ENCODE peak calls at places on chromosomes 13 and 19, in seven cellular contexts. O is H9, D is HAP-1, R is psoas muscle, W is PC-9, T is cardiac muscle cell, Q is tibial artery. S is an unnamed sample.

GRCh38 chr19:41940443-41941409 is 12.5 kb upstream of the ERFL start:
- DNase-seq in O (no peak), D (no peak), R (no peak), W (no peak), T (no peak), Q (no peak), S (no peak)

GRCh38 chr13:20984879-20985278 is 76.5 kb downstream of the LATS2 start:
- DNase-seq in O (no peak), D (no peak), R (no peak), W (no peak), T (no peak), Q (no peak), S (no peak)

GRCh38 chr13:74870865-74871264 is 611.1 kb downstream of the TBC1D4 start:
- DNase-seq in O (no peak), D (no peak), R (no peak), W (no peak), T (no peak), Q (no peak), S (no peak)

GRCh38 chr19:40799558-40800338 is 757 bp downstream of the EGLN2 start:
- DNase-seq in O (no peak), D (peak; percentile 58), R (peak; percentile 60), W (peak; percentile 28), T (peak; percentile 60), Q (no peak), S (peak; percentile 70)

GRCh38 chr13:66635526-66635925 is 594.6 kb downstream of the PCDH9 start:
- DNase-seq in O (no peak), D (no peak), R (no peak), W (peak; percentile 0), T (no peak), Q (no peak), S (no peak)

GRCh38 chr13:51793570-51794273 is 10.2 kb downstream of the DHRS12 start:
- DNase-seq in O (no peak), D (no peak), R (no peak), W (peak; percentile 61), T (no peak), Q (no peak), S (no peak)

GRCh38 chr13:70249332-70250064 is 141.2 kb upstream of the KLHL1 start:
- DNase-seq in O (peak; percentile 35), D (no peak), R (no peak), W (peak; percentile 23), T (no peak), Q (no peak), S (no peak)

GRCh38 chr19:55882626-55883025 is 46.3 kb downstream of the NLRP4 start:
- DNase-seq in O (no peak), D (no peak), R (no peak), W (no peak), T (no peak), Q (no peak), S (no peak)

GRCh38 chr13:20939662-20940061 is 37.1 kb upstream of the XPO4 start:
- DNase-seq in O (no peak), D (no peak), R (peak; percentile 24), W (no peak), T (no peak), Q (no peak), S (peak; percentile 24)

GRCh38 chr19:15453091-15453498 is 3.3 kb upstream of the WIZ start:
- DNase-seq in O (peak; percentile 56), D (no peak), R (no peak), W (no peak), T (peak; percentile 14), Q (no peak), S (no peak)

GRCh38 chr19:55452381-55453325 is 8.8 kb downstream of the ISOC2 start:
- DNase-seq in O (peak; percentile 93), D (peak; percentile 84), R (peak; percentile 76), W (no peak), T (peak; percentile 91), Q (peak; percentile 42), S (peak; percentile 66)

GRCh38 chr19:35939307-35940077 is 3.3 kb downstream of the LRFN3 start:
- DNase-seq in O (no peak), D (no peak), R (no peak), W (no peak), T (no peak), Q (no peak), S (no peak)

GRCh38 chr19:13055213-13056051 is 47.2 kb downstream of the LYL1 start:
- DNase-seq in O (peak; percentile 67), D (no peak), R (peak; percentile 86), W (peak; percentile 66), T (no peak), Q (peak; percentile 86), S (peak; percentile 84)

GRCh38 chr13:54607421-54607820 is 1578.8 kb downstream of the OLFM4 start:
- DNase-seq in O (no peak), D (no peak), R (no peak), W (no peak), T (no peak), Q (no peak), S (no peak)

GRCh38 chr19:16000024-16000687 is 51.3 kb downstream of the OR10H4 start:
- DNase-seq in O (no peak), D (no peak), R (no peak), W (no peak), T (no peak), Q (no peak), S (no peak)

GRCh38 chr19:3034845-3035541 is 5.9 kb upstream of the TLE2 start:
- DNase-seq in O (no peak), D (no peak), R (peak; percentile 37), W (peak; percentile 24), T (peak; percentile 37), Q (no peak), S (no peak)

GRCh38 chr19:13022111-13022858 is 27.0 kb downstream of the NFIX start:
- DNase-seq in O (no peak), D (no peak), R (peak; percentile 63), W (no peak), T (no peak), Q (peak; percentile 67), S (peak; percentile 45)

GRCh38 chr19:7970716-7971448 is 27.4 kb upstream of the TIMM44 start:
- DNase-seq in O (peak; percentile 84), D (peak; percentile 73), R (no peak), W (peak; percentile 46), T (peak; percentile 71), Q (no peak), S (no peak)

GRCh38 chr19:7868326-7868670 is 5.9 kb downstream of the PRR36 start:
- DNase-seq in O (peak; percentile 81), D (peak; percentile 81), R (no peak), W (no peak), T (no peak), Q (no peak), S (no peak)

GRCh38 chr19:38670921-38671398 is 23.5 kb downstream of the ACTN4 start:
- DNase-seq in O (no peak), D (no peak), R (no peak), W (no peak), T (peak; percentile 59), Q (no peak), S (no peak)

GRCh38 chr19:44745386-44745831 is 3.1 kb upstream of the BCL3 start:
- DNase-seq in O (peak; percentile 62), D (peak; percentile 60), R (peak; percentile 85), W (peak; percentile 55), T (no peak), Q (peak; percentile 78), S (peak; percentile 86)

GRCh38 chr19:30638889-30639288 is 266.7 kb downstream of the ZNF536 start:
- DNase-seq in O (no peak), D (no peak), R (no peak), W (no peak), T (no peak), Q (no peak), S (no peak)
- H3K4me1 ChIP-seq in O (no peaks in the 10 kb centered on the region), D (no peaks in the 10 kb centered on the region), R (no peaks in the 10 kb centered on the region), W (no peaks in the 10 kb centered on the region), T (no peaks in the 10 kb centered on the region), Q (no peaks in the 10 kb centered on the region), S (no peaks in the 10 kb centered on the region)

GRCh38 chr13:44575035-44575434 is 1.1 kb downstream of the TSC22D1 start:
- DNase-seq in O (no peak), D (no peak), R (no peak), W (no peak), T (no peak), Q (no peak), S (no peak)
- H3K4me1 ChIP-seq in O (peaks cover 6% of the 10 kb centered on the region), D (peaks cover 50% of the 10 kb centered on the region), R (peaks cover 30% of the 10 kb centered on the region), W (peaks cover 46% of the 10 kb centered on the region), T (peaks cover 43% of the 10 kb centered on the region), Q (peaks cover 34% of the 10 kb centered on the region), S (peaks cover 76% of the 10 kb centered on the region)

DNA sequence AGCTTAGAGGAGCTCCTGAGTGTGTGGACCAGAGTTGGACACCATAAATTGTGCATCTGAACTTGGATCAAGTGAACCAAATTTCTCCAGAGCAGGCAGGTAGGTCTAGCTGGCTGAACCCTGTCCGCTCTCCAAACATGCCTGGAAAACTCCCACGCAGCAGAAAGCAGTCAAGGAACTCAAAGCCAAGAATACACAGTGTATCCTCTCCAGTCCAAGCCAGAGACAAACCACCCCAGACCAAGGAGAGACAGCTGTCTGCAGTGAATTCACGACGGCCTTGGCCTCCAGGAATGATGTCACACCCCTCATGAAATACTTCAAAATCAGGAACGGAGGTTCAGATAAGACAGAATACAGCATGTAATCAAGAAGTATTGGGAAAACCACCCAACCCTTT is 44.0 kb downstream of the COL4A1 start:
- DNase-seq in O (no peak), D (no peak), R (no peak), W (no peak), T (no peak), Q (no peak), S (no peak)
- H3K4me1 ChIP-seq in O (peaks cover 15% of the 10 kb centered on the region), D (no peaks in the 10 kb centered on the region), R (peaks cover 25% of the 10 kb centered on the region), W (peaks cover 12% of the 10 kb centered on the region), T (no peaks in the 10 kb centered on the region), Q (peaks cover 63% of the 10 kb centered on the region), S (peaks cover 91% of the 10 kb centered on the region)

DNA sequence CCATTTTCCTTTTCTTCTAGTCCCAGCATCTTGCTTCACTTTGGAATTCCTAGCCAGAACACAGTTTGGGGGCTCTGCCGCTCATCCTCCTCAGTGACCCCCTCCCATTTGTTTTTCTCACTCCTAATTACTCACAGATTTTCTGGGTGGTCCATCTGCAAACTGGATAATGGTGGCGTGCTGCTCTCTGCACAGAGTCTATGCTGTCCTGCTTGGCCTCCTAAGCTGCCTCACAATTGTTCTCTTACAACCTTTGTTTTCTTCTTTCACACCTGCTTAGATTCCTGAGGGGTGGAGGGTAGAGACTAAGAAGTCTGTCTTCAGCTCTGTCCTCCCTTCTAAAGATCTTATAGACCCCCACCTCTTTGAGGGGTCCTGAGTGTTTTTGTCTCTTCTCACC is 80.7 kb downstream of the SHISA2 start:
- DNase-seq in O (no peak), D (no peak), R (no peak), W (no peak), T (no peak), Q (no peak), S (no peak)
- H3K4me1 ChIP-seq in O (peaks cover 3% of the 10 kb centered on the region), D (peaks cover 12% of the 10 kb centered on the region), R (peaks cover 9% of the 10 kb centered on the region), W (no peaks in the 10 kb centered on the region), T (peaks cover 10% of the 10 kb centered on the region), Q (no peaks in the 10 kb centered on the region), S (no peaks in the 10 kb centered on the region)

DNA sequence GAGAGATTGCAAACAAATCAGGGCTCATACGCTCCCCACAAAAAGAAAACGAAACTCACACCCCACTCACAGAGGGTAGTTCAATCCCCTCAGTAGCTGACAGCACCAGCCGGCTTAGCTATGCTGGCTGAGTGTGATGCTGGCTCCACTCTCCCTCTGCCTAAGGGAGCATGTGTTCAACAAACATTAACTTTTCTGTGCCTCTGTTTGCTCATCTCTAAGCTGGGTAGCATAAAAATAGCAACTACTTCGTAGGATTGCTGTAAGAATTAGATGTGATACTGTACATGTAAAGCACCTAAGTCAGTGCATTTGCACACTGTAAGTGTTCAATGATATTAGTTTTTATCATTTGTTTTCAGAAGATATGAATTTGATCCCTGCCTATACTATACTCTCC is 282.5 kb downstream of the FOXO1 start:
- DNase-seq in O (no peak), D (no peak), R (no peak), W (no peak), T (no peak), Q (no peak), S (no peak)
- H3K4me1 ChIP-seq in O (no peaks in the 10 kb centered on the region), D (peaks cover 6% of the 10 kb centered on the region), R (no peaks in the 10 kb centered on the region), W (no peaks in the 10 kb centered on the region), T (peaks cover 4% of the 10 kb centered on the region), Q (no peaks in the 10 kb centered on the region), S (no peaks in the 10 kb centered on the region)